ENCODE peak calls at places on chromosomes 16 and 17, in four cellular contexts. T is stomach, S is upper lobe of right lung, Y is transverse colon. E is an unnamed sample. For H3K4me1 and H3K9me3, the result is how much of the 10 kb centered on the place peaks cover.

GRCh38 chr17:71392715-71393567 is 727.9 kb upstream of the SOX9 start:
- DNase-seq in S (no peak), T (no peak), Y (no peak), E (no peak)

GRCh38 chr17:56774650-56775049 is 59.1 kb downstream of the C17orf67 start:
- DNase-seq in T (no peak), S (no peak), Y (no peak), E (no peak)

GRCh38 chr16:56984639-56985038 is 4.7 kb upstream of the NLRC5 start:
- DNase-seq in Y (no peak), S (no peak), T (no peak), E (no peak)

GRCh38 chr16:29994613-29995329 is 646 bp downstream of the HIRIP3 start:
- DNase-seq in Y (peak), S (peak), T (peak), E (no peak)

GRCh38 chr16:27843800-27844199 is 219.7 kb downstream of the GSG1L start:
- DNase-seq in S (peak), Y (no peak), T (no peak), E (no peak)

GRCh38 chr16:10834130-10834529 is 15.5 kb upstream of the TVP23A start:
- DNase-seq in S (peak), T (no peak), Y (no peak), E (no peak)

GRCh38 chr17:69870091-69870530 is 204.9 kb upstream of the KCNJ16 start:
- DNase-seq in Y (no peak), S (no peak), T (no peak), E (no peak)

GRCh38 chr16:47017636-47018035 is 44.2 kb upstream of the DNAJA2 start:
- DNase-seq in S (no peak), Y (no peak), T (no peak), E (no peak)

GRCh38 chr17:731943-732787 is at the start of gene TLCD3A:
- DNase-seq in Y (peak), T (peak), S (peak), E (peak)

GRCh38 chr17:76997981-76998531 is 129.9 kb downstream of the MGAT5B start:
- DNase-seq in S (no peak), T (no peak), Y (peak), E (no peak)

GRCh38 chr17:77959926-77960521 is 1.5 kb downstream of the TNRC6C start:
- DNase-seq in Y (no peak), T (no peak), S (no peak), E (no peak)

GRCh38 chr16:83626676-83627075 is 181.1 kb upstream of the HSBP1 start:
- DNase-seq in T (no peak), Y (no peak), S (no peak), E (no peak)

GRCh38 chr17:40354191-40355122 is 10.1 kb downstream of the GJD3 start:
- DNase-seq in S (no peak), T (no peak), Y (no peak), E (no peak)

GRCh38 chr17:60506312-60506711 is 19.7 kb downstream of the APPBP2 start:
- DNase-seq in Y (no peak), S (no peak), T (no peak), E (no peak)

GRCh38 chr16:555528-556478 is 4.4 kb upstream of the PRR35 start:
- DNase-seq in T (no peak), Y (no peak), S (no peak), E (no peak)

DNA sequence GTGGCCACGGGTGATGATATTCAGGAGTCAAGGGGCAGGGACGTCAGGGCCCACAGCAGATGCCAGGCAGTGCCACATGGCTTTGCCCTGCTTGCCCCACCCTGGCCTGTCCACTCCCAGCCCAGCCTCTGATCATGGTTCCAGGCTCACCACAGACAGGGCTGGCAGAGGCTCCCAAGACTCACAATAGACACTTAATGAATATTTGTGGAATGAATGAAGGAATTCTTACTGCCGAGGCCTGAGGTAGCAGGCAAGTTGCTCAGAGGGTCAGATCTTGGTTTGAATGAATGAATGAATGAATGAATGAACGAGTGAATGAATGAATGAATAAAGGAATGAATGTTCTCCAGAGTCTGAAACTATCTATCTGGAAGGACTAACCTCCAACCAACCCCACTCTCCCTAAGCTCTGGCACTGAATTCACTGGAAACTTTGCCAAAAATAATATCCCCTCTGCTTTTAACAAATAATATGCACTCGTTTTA is 60.9 kb downstream of the RAI1 start:
- DNase-seq in T (no peak), S (no peak), Y (no peak), E (no peak)
- H3K4me1 ChIP-seq in T (half or more), S (under half), Y (under half), E (half or more)

GRCh38 chr17:5099271-5099670 is 12.4 kb downstream of the ZNF232 start:
- DNase-seq in S (no peak), T (no peak), Y (no peak), E (no peak)

GRCh38 chr17:5092139-5093010 is 14.1 kb downstream of the ZFP3 start:
- DNase-seq in T (no peak), S (no peak), Y (no peak), E (no peak)

GRCh38 chr17:5100832-5101231 is 10.8 kb downstream of the ZNF232 start:
- DNase-seq in Y (no peak), T (no peak), S (no peak), E (no peak)

DNA sequence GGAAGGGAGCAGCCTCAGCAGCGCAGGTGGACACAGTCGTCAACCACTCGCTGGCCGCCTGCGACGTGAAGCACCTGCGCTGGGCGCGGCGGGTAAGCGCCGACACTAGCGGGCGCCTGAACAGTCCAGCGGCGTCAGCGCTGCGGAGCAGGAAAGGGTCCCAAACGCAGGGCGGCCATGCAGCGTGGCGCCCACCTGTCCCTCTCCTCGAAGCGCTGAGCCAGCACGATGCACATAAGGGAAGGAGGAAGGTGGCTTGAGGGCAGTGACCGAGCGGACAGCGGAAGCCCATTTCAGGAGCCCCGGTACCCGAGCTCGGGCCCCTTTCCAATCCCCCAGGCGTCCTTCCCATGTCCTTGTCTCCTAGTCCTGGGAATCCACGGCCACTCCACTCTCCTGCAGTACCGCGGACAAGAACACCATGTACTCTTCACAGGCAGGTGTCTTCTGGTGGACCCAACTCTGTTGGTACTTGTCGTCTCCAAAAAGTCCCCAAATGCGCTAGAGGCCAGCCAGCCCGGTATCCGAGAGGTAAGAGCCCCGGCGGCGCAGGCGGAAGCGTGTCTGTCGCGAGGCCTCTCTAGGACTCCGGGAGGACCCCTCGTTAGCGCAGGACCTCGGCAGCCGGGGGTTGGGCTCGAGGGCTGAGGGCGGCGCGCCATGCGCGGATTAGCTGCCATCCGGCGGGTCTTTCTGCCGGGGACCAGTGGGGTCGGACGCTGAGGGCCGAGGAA is 14.4 kb downstream of the ZNF232 start:
- DNase-seq in S (peak), Y (peak), T (peak), E (peak)
- H3K9me3 ChIP-seq in S (under half), Y (half or more), T (half or more), E (under half)

GRCh38 chr17:44217738-44218343 is 1.6 kb downstream of the UBTF start:
- DNase-seq in S (no peak), Y (peak), T (no peak), E (no peak)
- H3K4me1 ChIP-seq in S (under half), Y (under half), T (under half), E (under half)

DNA sequence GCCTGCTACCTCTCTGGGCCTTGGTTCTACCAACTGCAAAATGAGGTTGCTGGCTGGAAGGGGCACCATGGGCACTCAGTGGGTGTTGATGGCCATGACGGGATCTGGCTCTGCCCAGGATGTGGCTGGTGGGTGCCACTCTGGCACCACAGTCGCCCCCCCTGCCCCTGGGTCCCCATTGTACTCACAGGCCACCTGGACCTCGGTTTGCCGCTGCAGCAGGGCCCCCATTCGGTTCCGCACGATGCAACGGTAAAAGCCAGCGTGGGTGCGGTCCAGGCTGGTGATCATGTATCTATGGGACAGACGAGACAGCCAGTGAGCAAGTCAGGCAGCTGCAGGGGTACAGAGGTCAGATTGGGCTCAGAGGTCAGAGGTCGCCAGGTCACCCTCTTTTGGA is 160.1 kb upstream of the CDC42EP4 start:
- DNase-seq in T (no peak), S (no peak), Y (no peak), E (no peak)
- H3K9me3 ChIP-seq in T (under half), S (under half), Y (under half), E (under half)

GRCh38 chr16:4380131-4381063 is 8.7 kb downstream of the VASN start:
- DNase-seq in Y (no peak), S (no peak), T (no peak), E (no peak)
- H3K4me1 ChIP-seq in Y (under half), S (under half), T (half or more), E (under half)

DNA sequence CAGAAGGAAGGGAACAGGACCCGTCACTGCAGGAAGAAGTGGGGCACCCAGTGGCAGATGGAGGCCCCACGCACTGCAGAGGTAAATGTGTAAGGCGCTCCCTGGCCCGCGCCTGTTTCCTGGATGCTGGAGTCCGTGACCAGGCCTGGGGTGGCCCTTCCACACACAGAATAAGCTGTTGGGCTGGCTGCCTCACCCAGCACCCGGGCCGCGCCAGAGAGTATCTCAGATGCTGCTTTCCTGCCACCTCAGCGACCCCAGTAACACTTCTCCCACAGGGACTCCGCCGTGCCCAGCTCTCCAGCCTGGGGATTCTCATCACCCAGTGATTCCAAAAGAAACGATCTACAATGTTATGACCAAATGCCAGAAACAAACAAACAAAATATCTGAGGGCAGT is 1993.1 kb downstream of the TP53TG3F start:
- DNase-seq in S (no peak), T (no peak), Y (no peak), E (no peak)
- H3K9me3 ChIP-seq in S (under half), T (half or more), Y (under half), E (under half)

GRCh38 chr17:43446773-43447172 is 37.0 kb upstream of the DHX8 start:
- DNase-seq in S (no peak), T (no peak), Y (no peak), E (no peak)

GRCh38 chr17:43445009-43445589 is 38.7 kb upstream of the DHX8 start:
- DNase-seq in T (no peak), Y (no peak), S (no peak), E (no peak)

GRCh38 chr17:43449470-43450202 is 34.1 kb upstream of the DHX8 start:
- DNase-seq in T (peak), Y (no peak), S (no peak), E (no peak)

GRCh38 chr17:43453331-43453812 is 30.4 kb upstream of the DHX8 start:
- DNase-seq in T (no peak), S (no peak), Y (peak), E (peak)

DNA sequence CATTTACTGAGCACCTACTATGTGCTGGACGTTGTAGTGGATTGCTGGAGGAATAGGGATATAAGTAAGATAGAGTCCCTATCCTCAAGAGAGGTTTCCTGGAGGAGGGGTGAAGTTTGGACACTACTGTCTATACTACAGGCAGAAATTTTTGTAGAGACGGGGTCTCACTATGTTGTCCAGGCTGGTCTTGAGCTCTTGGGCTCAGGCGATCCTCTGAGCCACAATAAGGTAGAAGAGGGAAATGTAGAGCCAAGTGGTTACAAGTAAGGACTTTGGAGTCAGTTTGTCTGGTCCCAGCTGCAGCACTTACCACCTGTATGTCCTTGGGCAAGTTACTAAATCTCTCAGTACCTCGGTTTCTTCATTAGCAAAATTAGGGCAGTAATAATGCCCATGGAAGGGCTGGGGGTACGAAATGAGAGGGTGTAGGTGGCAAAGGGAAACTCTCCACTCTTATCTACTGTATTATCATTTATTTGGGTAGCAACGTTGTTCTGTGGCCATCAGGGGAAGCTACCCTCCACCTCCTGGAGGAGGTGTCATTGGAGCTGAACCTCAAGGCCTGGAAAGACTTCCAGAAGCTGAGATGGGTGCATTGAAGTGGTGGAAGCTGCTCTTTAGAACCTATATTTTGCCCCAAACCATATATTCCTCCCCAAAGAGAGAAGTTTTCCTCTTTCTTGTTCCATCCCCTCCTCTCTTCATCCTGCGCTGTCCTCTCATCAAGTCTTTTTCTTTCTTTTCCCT is 34.9 kb upstream of the DHX8 start:
- DNase-seq in S (no peak), T (no peak), Y (no peak), E (no peak)
- H3K4me1 ChIP-seq in S (under half), T (under half), Y (under half), E (under half)

GRCh38 chr17:73768691-73769090 is 124.4 kb upstream of the SDK2 start:
- DNase-seq in Y (no peak), T (no peak), S (no peak), E (no peak)

GRCh38 chr17:73770115-73770848 is 126.0 kb upstream of the SDK2 start:
- DNase-seq in T (peak), S (peak), Y (peak), E (peak)

GRCh38 chr17:73765824-73766563 is 121.7 kb upstream of the SDK2 start:
- DNase-seq in T (no peak), S (no peak), Y (no peak), E (no peak)

GRCh38 chr17:73769480-73769879 is 125.2 kb upstream of the SDK2 start:
- DNase-seq in S (no peak), T (no peak), Y (no peak), E (no peak)

DNA sequence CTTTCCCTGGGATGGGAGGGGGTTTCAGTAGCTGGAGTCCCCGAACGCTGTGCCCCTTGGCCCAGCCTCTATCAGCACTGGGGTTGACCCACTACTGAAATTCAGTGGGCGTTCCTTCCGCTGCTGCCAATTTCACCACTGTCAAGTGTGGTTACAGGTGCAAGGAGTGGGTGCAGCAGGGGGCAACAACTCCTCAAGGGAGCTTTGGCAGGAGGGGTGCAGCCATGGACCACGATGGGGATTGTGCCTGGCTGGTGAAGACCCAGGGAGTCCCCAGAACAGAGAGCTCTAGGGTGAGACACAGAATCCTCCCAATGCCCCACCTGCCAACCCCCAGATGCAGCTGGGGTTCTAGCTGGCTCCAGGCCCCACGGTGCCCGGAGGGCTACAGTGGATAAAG is 123.5 kb upstream of the SDK2 start:
- DNase-seq in T (no peak), S (no peak), Y (no peak), E (no peak)
- H3K9me3 ChIP-seq in T (under half), S (under half), Y (under half), E (under half)

GRCh38 chr16:17362191-17362590 is 108.6 kb downstream of the XYLT1 start:
- DNase-seq in S (no peak), T (no peak), Y (no peak), E (no peak)
- H3K4me1 ChIP-seq in S (half or more), T (half or more), Y (under half), E (under half)

GRCh38 chr17:58345500-58345899 is 6.5 kb downstream of the SUPT4H1 start:
- DNase-seq in T (no peak), S (peak), Y (no peak), E (no peak)

GRCh38 chr17:58343131-58343530 is 8.9 kb downstream of the SUPT4H1 start:
- DNase-seq in T (no peak), Y (no peak), S (peak), E (no peak)

GRCh38 chr17:58341861-58342475 is 10.0 kb downstream of the SUPT4H1 start:
- DNase-seq in T (no peak), S (peak), Y (no peak), E (no peak)

GRCh38 chr17:58344791-58345157 is 7.2 kb downstream of the SUPT4H1 start:
- DNase-seq in T (no peak), S (peak), Y (no peak), E (no peak)

GRCh38 chr17:58344047-58344790 is 7.8 kb downstream of the SUPT4H1 start:
- DNase-seq in Y (peak), S (peak), T (peak), E (no peak)
- H3K9me3 ChIP-seq in Y (under half), S (under half), T (under half), E (under half)